ENCODE peak calls at places on chromosome 9, in seven cellular contexts. X, A, W, Q, Y, B and Z are unnamed samples.

GRCh38 chr9:1918642-1919041 is 96.5 kb upstream of the SMARCA2 start:
- DNase-seq in X (no peak), A (no peak), W (no peak), Q (no peak), Y (no peak), B (no peak), Z (no peak)

GRCh38 chr9:14400658-14400995 is 86.7 kb upstream of the NFIB start:
- DNase-seq in X (peak; percentile 67), A (no peak), W (peak; percentile 64), Q (peak; percentile 58), Y (no peak), B (peak; percentile 43), Z (no peak)

GRCh38 chr9:6270896-6271295 is 55.3 kb downstream of the IL33 start:
- DNase-seq in X (no peak), A (no peak), W (no peak), Q (no peak), Y (no peak), B (no peak), Z (no peak)

GRCh38 chr9:97387936-97388684 is 23.8 kb upstream of the TDRD7 start:
- DNase-seq in X (no peak), A (no peak), W (no peak), Q (no peak), Y (no peak), B (no peak), Z (no peak)

GRCh38 chr9:114465906-114466900 is 39.1 kb downstream of the WHRN start:
- DNase-seq in X (no peak), A (no peak), W (no peak), Q (no peak), Y (no peak), B (no peak), Z (no peak)

GRCh38 chr9:114108016-114108833 is 9.1 kb upstream of the KIF12 start:
- DNase-seq in X (peak; percentile 83), A (peak; percentile 85), W (peak; percentile 93), Q (peak; percentile 77), Y (peak; percentile 82), B (peak; percentile 71), Z (peak; percentile 72)

GRCh38 chr9:28820741-28821140 is 1247.5 kb upstream of the C9orf72 start:
- DNase-seq in X (peak; percentile 11), A (no peak), W (no peak), Q (no peak), Y (no peak), B (no peak), Z (no peak)

GRCh38 chr9:75185585-75186170 is 97.4 kb downstream of the OSTF1 start:
- DNase-seq in X (peak; percentile 59), A (peak; percentile 76), W (peak; percentile 68), Q (no peak), Y (peak; percentile 78), B (peak; percentile 60), Z (no peak)

GRCh38 chr9:76438841-76439588 is 20.0 kb upstream of the GCNT1 start:
- DNase-seq in X (no peak), A (no peak), W (no peak), Q (no peak), Y (no peak), B (no peak), Z (no peak)

DNA sequence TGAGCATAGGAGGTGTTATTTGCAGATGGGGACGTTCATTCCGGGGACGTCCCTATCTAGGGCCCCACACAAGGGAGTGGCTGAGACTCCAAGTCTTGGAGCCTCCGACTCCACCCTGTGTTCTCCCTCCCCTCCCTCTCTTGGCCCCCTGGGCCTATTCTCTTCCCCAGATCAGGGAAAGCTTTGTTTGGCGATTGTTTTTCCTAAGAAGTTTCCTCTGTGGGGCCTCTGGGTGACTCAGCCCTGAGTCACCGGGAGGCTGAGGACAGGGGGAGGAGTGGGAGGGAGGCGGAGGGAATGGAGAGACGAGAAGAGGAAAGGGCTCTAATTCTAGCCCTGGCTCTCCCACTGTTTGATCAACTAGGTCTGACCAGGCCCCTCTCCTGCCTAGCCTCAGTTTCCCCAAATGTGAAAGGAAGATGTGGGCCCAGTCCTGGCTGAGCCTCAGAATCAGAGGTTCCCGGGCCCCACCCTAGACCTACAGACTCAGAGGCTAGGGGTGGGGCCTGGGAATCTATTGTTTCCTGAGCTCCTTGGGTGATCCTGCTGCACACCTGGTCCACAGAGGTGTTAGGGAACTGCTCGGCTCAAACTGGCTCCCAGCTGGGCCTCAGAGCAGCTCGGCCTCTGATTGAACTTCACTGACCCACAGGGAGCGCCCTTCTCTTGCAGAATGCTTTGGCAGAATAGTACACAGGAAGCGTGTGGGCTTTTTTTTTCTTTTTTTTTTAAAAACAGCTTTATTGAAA is 19.2 kb downstream of the GSN start:
- DNase-seq in X (peak; percentile 96), A (peak; percentile 86), W (peak; percentile 77), Q (peak; percentile 95), Y (no peak), B (peak; percentile 80), Z (no peak)
- TF ChIP-seq POLR2A in X (no peak), A (no peak), W (no peak), Q (no peak), Y (no peak), B (peak; percentile 14), Z (no peak)

DNA sequence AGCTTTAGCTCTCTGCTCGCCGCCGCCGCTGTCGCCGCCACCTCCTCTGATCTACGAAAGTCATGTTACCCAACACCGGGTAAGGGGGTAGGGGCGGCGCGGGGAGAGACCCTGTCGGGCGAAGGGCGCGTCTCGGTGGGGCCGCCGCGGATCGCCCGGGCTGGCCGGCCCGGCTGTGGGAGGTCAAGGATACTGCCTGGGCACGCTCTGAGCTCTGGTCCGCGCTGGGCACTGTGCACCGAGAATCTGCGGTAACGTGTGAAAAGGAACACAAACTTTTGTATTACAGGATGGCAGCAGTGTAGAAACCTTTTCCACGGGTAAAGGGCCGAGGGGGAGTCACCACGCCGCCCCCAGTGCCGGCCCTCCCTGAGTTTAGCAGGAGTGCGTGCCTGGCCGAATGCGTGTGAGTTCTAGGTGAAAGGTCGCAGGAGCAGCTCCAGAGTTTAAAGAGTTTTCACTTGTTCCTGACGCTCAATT is at the start of gene HSDL2:
- DNase-seq in X (no peak), A (peak; percentile 70), W (no peak), Q (peak; percentile 28), Y (no peak), B (peak; percentile 78), Z (no peak)
- TF ChIP-seq POLR2A in X (no peak), A (no peak), W (no peak), Q (no peak), Y (no peak), B (no peak), Z (peak; percentile 7)

DNA sequence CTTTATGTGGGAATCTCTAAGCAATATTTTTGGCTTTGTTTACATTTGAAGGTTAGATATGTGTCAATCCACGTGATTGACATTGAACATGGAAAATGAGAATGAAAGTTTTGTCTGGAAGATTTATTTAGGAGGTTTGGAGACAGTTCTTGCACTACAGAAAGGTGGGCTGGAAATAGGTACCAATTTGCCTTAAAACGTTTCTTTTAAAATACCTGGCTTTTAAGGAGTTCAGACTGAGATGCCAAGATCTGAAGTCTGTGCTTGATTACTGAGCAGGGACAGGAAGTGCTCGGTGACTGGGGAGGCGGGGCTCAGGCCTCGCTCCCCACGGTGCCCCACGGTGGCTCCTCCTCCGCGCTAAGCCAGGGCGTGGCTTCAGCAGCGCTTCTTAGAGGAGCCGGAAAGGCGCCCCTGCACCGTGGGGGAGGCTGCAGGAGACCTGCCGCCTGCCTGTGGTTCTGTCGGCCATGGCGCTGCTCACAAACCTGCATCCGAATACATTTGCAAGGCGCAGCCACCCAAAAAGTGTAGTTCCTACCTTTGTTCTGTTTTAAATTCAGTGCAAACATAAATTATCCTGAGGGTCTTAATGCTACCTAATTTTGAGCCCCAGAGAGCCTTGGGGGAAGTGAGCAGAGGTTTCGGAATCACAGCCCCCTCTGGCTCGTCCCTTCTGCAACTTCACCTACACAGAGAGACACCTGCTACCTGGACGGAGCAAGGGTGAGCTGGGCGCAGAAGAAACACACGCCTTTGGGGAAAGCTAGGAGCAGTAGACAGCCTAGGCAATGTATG is 49.2 kb downstream of the USP20 start:
- DNase-seq in X (peak; percentile 83), A (peak; percentile 98), W (peak; percentile 92), Q (peak; percentile 71), Y (peak; percentile 100), B (peak; percentile 95), Z (peak; percentile 90)
- TF ChIP-seq POLR2A in X (peak; percentile 71), A (no peak), W (peak; percentile 83), Q (no peak), Y (peak; percentile 25), B (peak; percentile 91), Z (peak; percentile 76)

GRCh38 chr9:34377402-34377741 is 674 bp upstream of the MYORG start:
- DNase-seq in X (no peak), A (peak; percentile 66), W (no peak), Q (no peak), Y (peak; percentile 90), B (peak; percentile 49), Z (no peak)

GRCh38 chr9:34378376-34379060 is 1.8 kb upstream of the MYORG start:
- DNase-seq in X (no peak), A (no peak), W (no peak), Q (no peak), Y (peak; percentile 35), B (no peak), Z (no peak)

GRCh38 chr9:34374905-34375552 is 1.7 kb downstream of the MYORG start:
- DNase-seq in X (peak; percentile 63), A (peak; percentile 88), W (no peak), Q (no peak), Y (no peak), B (no peak), Z (no peak)

GRCh38 chr9:34375901-34376595 is 650 bp downstream of the MYORG start:
- DNase-seq in X (peak; percentile 57), A (peak; percentile 87), W (no peak), Q (no peak), Y (peak; percentile 91), B (peak; percentile 40), Z (no peak)

DNA sequence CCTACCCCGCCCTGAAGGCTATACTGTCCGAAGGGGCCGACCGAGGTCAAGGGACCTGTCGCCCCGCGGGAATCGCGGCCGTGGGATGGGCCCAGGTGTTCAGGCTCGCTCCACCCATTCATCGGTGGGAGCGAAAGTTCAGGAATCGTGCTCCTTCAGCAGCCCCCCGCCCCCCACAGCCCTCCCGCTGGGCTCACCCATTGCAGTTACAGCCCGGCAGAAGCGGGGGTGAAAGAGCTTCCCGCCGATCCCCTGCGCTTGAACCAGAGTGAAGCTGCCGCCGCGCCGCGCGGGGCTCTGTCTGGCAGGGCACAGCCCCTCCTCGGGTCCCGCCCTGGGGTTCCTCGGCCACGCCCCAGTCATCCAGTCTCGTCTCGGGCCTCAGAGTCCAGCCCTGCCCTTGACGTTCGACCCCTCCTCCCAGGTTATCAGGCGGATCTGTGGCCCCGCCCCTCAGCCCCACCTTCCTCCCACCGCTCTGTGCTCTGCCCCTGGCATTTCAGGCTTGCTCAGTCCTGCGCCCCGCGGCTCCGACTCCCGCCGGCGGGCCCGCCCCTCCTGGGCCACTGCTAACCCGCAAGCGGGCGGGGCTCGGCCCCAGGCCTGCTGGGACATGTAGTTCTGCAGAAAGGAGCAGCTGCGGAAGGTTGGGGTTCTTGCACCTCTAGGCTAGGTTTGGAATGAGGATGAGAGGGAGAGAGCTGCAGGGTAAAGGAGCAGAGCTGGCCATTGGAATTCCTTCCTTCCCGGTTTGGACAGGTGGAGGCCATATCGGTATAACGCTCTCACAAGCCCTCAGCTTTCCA is at the start of gene MYORG:
- DNase-seq in X (peak; percentile 96), A (peak; percentile 100), W (peak; percentile 98), Q (peak; percentile 65), Y (peak; percentile 98), B (peak; percentile 92), Z (peak; percentile 97)
- TF ChIP-seq POLR2A in X (peak; percentile 50), A (peak; percentile 99), W (no peak), Q (no peak), Y (no peak), B (no peak), Z (no peak)

GRCh38 chr9:126805546-126806262 is 864 bp downstream of the ZBTB43 start:
- DNase-seq in X (peak; percentile 38), A (peak; percentile 86), W (no peak), Q (peak; percentile 39), Y (peak; percentile 80), B (peak; percentile 95), Z (peak; percentile 47)
- TF ChIP-seq POLR2A in X (no peak), A (peak; percentile 17), W (no peak), Q (no peak), Y (no peak), B (no peak), Z (no peak)